ENCODE peak calls at places on chromosomes 11 and 22, in eight cellular contexts. A is NB4, R is cardiac muscle cell, N is SK-N-SH, L is A549, J is HL-60, U is sigmoid colon, S is AG04450. W is an unnamed sample.

GRCh38 chr11:44572884-44573283 is 7.4 kb downstream of the CD82 start:
- DNase-seq in A (no peak), R (no peak), N (peak), L (no peak), J (no peak), U (no peak), S (no peak), W (no peak)

GRCh38 chr11:11984563-11984962 is 23.9 kb downstream of the DKK3 start:
- DNase-seq in A (no peak), R (no peak), N (no peak), L (no peak), J (no peak), U (peak), S (no peak), W (no peak)

GRCh38 chr22:27827586-27828213 is 26.1 kb upstream of the MN1 start:
- DNase-seq in A (peak), R (no peak), N (no peak), L (no peak), J (no peak), U (peak), S (no peak), W (no peak)

GRCh38 chr11:61164610-61165424 is 3.6 kb upstream of the VPS37C start:
- DNase-seq in A (no peak), R (no peak), N (no peak), L (no peak), J (no peak), U (no peak), S (no peak), W (no peak)

GRCh38 chr11:69431893-69432738 is 49.3 kb upstream of the LINC01488 start:
- DNase-seq in A (no peak), R (no peak), N (no peak), L (no peak), J (no peak), U (no peak), S (no peak), W (no peak)

GRCh38 chr11:34181254-34181653 is 75.8 kb downstream of the NAT10 start:
- DNase-seq in A (peak), R (no peak), N (no peak), L (no peak), J (no peak), U (no peak), S (no peak), W (no peak)

GRCh38 chr11:27295928-27296327 is 67.1 kb downstream of the CCDC34 start:
- DNase-seq in A (no peak), R (no peak), N (no peak), L (no peak), J (no peak), U (no peak), S (no peak), W (no peak)

GRCh38 chr22:29079218-29079901 is 6.5 kb downstream of the KREMEN1 start:
- DNase-seq in A (no peak), R (no peak), N (no peak), L (no peak), J (no peak), U (no peak), S (no peak), W (peak)

GRCh38 chr11:125494987-125495725 is 909 bp downstream of the FEZ1 start:
- DNase-seq in A (no peak), R (peak), N (peak), L (no peak), J (peak), U (peak), S (no peak), W (no peak)

GRCh38 chr11:96207459-96208449 is 135.2 kb downstream of the MAML2 start:
- DNase-seq in A (peak), R (no peak), N (peak), L (no peak), J (no peak), U (no peak), S (no peak), W (no peak)

GRCh38 chr11:41308286-41308685 is 151.2 kb downstream of the LRRC4C start:
- DNase-seq in A (no peak), R (no peak), N (no peak), L (no peak), J (no peak), U (no peak), S (no peak), W (no peak)

GRCh38 chr11:108870373-108871020 is 205.6 kb downstream of the DDX10 start:
- DNase-seq in A (no peak), R (no peak), N (no peak), L (peak), J (no peak), U (no peak), S (peak), W (no peak)

GRCh38 chr11:62242021-62242420 is at the start of gene SCGB1D2:
- DNase-seq in A (no peak), R (no peak), N (peak), L (peak), J (no peak), U (no peak), S (no peak), W (no peak)

GRCh38 chr22:20083157-20083890 is 3.3 kb downstream of the DGCR8 start:
- DNase-seq in A (no peak), R (no peak), N (no peak), L (no peak), J (no peak), U (no peak), S (no peak), W (no peak)

GRCh38 chr11:70158201-70158600 is 44.9 kb upstream of the FADD start:
- DNase-seq in A (peak), R (peak), N (peak), L (peak), J (no peak), U (no peak), S (no peak), W (no peak)

GRCh38 chr11:64255135-64256128 is 4.1 kb downstream of the PLCB3 start:
- DNase-seq in A (no peak), R (no peak), N (peak), L (no peak), J (no peak), U (no peak), S (no peak), W (no peak)

GRCh38 chr11:64254326-64254725 is 3.0 kb downstream of the PLCB3 start:
- DNase-seq in A (no peak), R (no peak), N (no peak), L (no peak), J (no peak), U (no peak), S (no peak), W (no peak)

GRCh38 chr11:64258356-64258755 is 7.0 kb downstream of the PLCB3 start:
- DNase-seq in A (no peak), R (no peak), N (no peak), L (no peak), J (no peak), U (no peak), S (no peak), W (no peak)

GRCh38 chr11:64258946-64259532 is 7.7 kb downstream of the PLCB3 start:
- DNase-seq in A (no peak), R (no peak), N (no peak), L (no peak), J (no peak), U (no peak), S (no peak), W (no peak)

DNA sequence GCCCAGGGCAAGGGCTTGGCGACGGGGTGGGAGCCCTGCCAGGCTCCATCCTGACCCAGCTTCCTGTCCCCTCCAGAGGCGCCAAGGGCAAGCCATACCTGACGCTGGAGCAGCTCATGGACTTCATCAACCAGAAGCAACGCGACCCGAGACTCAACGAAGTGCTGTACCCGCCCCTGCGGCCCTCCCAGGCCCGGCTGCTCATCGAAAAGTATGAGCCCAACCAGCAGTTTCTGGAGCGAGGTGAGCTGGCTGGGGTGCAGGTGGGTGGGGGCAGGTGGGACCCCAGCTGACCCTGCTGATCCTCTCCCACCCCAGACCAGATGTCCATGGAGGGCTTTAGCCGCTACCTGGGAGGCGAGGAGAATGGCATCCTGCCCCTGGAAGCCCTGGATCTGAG is 5.0 kb downstream of the PLCB3 start:
- DNase-seq in A (no peak), R (no peak), N (peak), L (no peak), J (no peak), U (no peak), S (no peak), W (no peak)
- TF ChIP-seq CTCF in A (no peak), R (no peak), N (no peak), L (no peak), J (no peak), U (no peak), S (no peak), W (no peak)

GRCh38 chr11:48006301-48006992 is 26.1 kb downstream of the PTPRJ start:
- DNase-seq in A (no peak), R (no peak), N (no peak), L (no peak), J (no peak), U (no peak), S (no peak), W (no peak)
- H3K4me3 ChIP-seq in A (no peak), R (no peak), N (no peak), L (no peak), J (no peak), U (no peak), S (no peak), W (no peak)

GRCh38 chr11:78000193-78000592 is 5.7 kb upstream of the INTS4 start:
- DNase-seq in A (peak), R (peak), N (peak), L (peak), J (peak), U (no peak), S (peak), W (peak)
- TF ChIP-seq CTCF in A (peak), R (peak), N (peak), L (peak), J (peak), U (peak), S (peak), W (peak)

GRCh38 chr11:848380-848931 is 5.8 kb downstream of the TSPAN4 start:
- DNase-seq in A (peak), R (peak), N (peak), L (no peak), J (no peak), U (no peak), S (no peak), W (no peak)
- H3K4me3 ChIP-seq in A (no peak), R (no peak), N (no peak), L (no peak), J (no peak), U (no peak), S (no peak), W (no peak)

GRCh38 chr11:17014321-17014773 is at the start of gene PLEKHA7:
- DNase-seq in A (no peak), R (peak), N (peak), L (peak), J (no peak), U (peak), S (no peak), W (no peak)

GRCh38 chr11:17012712-17013547 is 1.3 kb downstream of the PLEKHA7 start:
- DNase-seq in A (no peak), R (peak), N (no peak), L (peak), J (no peak), U (peak), S (no peak), W (no peak)

GRCh38 chr11:17013548-17014320 is 480 bp downstream of the PLEKHA7 start:
- DNase-seq in A (no peak), R (peak), N (peak), L (no peak), J (no peak), U (peak), S (no peak), W (no peak)

GRCh38 chr11:17015639-17016125 is 1.5 kb upstream of the PLEKHA7 start:
- DNase-seq in A (no peak), R (no peak), N (peak), L (peak), J (no peak), U (no peak), S (peak), W (peak)

DNA sequence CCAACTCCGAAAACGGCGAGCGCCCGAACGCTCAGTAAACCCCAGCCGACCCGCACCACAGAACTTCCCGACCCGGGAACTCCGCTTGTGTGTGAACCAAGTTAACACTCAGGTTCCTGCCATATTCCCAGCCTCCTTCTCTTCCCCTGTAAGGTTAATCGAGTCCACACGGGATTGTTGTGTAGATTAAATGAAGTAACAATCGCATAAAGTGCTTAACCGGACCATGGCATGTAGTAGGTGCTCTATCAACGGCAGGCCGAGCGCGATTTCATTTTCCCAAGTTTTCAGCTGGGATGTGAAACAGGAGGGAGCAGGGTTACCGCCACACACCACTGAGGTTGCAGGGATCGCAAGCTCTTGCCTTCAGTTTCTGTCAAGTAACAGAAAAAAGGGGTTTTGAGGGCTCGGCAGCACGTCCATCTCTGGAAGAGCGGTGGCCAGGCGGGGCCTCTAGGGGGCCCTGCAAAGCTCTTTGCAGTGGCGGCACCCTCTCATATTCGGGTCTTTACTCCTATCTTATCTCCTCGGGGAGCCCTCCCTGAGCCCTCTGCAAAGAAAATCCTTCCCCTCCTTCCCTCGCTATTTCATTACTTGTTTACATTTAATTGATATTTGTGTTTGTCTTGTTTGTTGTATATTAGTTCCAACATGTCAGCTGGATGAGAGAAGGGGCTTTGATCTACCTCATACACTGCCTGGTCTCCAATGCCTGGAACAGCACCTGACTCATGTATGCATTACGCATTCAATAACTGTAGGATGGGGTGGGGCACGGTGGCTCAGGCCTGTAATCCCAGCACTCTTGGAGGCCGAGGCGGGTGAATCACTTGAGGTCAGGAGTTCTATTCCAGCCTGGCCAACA is 792 bp upstream of the PLEKHA7 start:
- DNase-seq in A (no peak), R (peak), N (peak), L (peak), J (no peak), U (peak), S (no peak), W (no peak)
- TF ChIP-seq CTCF in A (peak), R (peak), N (peak), L (peak), J (peak), U (no peak), S (peak), W (peak)

GRCh38 chr22:37020192-37020479 is 594 bp downstream of the MPST start:
- DNase-seq in A (peak), R (peak), N (peak), L (peak), J (no peak), U (no peak), S (no peak), W (no peak)

GRCh38 chr22:37021041-37021440 is 1.5 kb downstream of the MPST start:
- DNase-seq in A (no peak), R (no peak), N (no peak), L (no peak), J (no peak), U (no peak), S (no peak), W (no peak)

GRCh38 chr22:37023743-37024338 is 4.3 kb downstream of the MPST start:
- DNase-seq in A (no peak), R (no peak), N (no peak), L (no peak), J (no peak), U (no peak), S (no peak), W (no peak)

GRCh38 chr22:37022483-37023337 is 3.2 kb downstream of the MPST start:
- DNase-seq in A (no peak), R (peak), N (no peak), L (no peak), J (no peak), U (no peak), S (no peak), W (no peak)

DNA sequence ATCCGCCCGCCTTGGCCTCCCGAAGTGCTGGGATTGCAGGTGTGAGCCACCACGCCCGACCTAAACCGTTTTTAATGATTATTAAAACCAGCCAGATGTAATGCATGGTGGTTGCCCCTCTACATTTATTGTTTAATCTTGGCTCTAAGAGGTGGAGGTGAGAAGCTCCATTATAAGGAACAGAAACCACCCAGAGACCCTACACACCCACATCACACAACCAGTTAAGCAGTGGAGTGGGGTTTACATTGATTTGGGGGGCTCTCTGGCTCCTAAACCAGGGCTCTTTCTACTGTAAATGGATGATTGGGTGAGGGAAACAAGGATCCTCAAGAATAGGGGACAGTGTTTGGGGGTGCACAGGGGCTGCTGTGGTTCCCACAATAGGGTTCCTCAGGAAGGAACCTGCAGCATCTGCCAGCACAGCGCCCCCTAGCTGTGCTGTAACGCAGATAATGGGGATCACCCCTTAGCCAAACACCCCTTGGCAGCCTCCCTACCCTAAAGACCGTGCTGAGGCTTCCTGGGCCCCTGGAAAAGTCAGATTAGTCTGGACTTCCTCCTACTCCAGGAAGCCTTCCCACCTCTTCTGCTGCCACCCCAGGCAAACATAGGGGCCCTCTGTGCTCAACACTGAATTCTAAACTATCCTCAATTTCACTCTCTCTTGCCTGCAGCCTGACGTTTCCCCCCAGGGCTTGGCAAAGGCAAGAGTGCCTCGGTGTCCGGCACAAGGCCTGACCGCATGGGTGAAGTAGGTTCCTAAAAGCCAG is 2.4 kb downstream of the MPST start:
- DNase-seq in A (peak), R (peak), N (peak), L (peak), J (peak), U (no peak), S (no peak), W (no peak)
- H3K4me3 ChIP-seq in A (no peak), R (no peak), N (no peak), L (no peak), J (no peak), U (no peak), S (no peak), W (no peak)

GRCh38 chr11:130904380-130904779 is 11.9 kb downstream of the SNX19 start:
- DNase-seq in A (no peak), R (no peak), N (peak), L (no peak), J (no peak), U (no peak), S (no peak), W (no peak)
- TF ChIP-seq CTCF in A (peak), R (peak), N (peak), L (peak), J (peak), U (peak), S (no peak), W (peak)

GRCh38 chr22:46536559-46537220 is 730 bp downstream of the CELSR1 start:
- DNase-seq in A (no peak), R (peak), N (peak), L (peak), J (no peak), U (no peak), S (no peak), W (no peak)

GRCh38 chr22:46537946-46538815 is 761 bp upstream of the CELSR1 start:
- DNase-seq in A (peak), R (peak), N (peak), L (peak), J (no peak), U (no peak), S (no peak), W (no peak)

GRCh38 chr22:46535876-46536558 is 1.4 kb downstream of the CELSR1 start:
- DNase-seq in A (no peak), R (no peak), N (no peak), L (peak), J (no peak), U (no peak), S (no peak), W (no peak)

GRCh38 chr22:46538816-46539163 is 1.4 kb upstream of the CELSR1 start:
- DNase-seq in A (peak), R (no peak), N (no peak), L (peak), J (no peak), U (no peak), S (no peak), W (no peak)

DNA sequence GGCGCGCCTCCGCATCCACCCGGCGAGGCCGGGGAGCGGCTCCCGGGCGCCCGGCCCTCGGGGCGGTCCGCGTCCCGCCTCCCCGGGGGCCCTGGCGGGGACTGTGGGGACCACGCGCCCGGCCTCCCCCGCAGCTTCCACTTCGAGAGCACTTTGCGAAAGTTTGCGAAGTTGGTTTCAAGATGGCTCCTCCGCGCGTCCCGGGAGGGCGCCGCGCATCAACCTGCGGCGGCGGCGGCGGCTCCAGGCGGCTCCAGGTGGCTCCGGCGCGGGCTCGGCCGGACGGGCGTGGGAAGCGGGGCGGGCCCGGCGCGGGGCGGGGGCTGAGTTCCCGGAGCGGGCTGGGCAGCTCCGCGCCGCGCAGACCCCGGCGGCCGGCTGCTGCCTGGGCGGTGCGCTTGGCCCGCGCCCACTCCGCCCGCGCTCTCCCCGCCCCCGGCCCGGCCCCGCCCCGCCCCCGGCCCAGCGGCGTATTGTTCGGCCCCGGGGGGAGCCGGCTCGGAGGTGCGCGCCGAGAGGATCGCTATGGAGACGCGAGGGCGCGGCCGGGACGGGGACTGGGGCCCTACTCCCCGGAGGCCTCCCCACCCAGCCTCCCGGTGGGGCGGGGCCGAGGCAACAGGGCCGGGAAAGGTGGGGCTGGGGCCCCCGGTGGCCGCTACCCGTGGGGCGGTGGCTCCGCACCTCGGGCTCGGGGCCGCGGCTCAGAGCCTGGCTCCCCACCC is at the start of gene CELSR1:
- DNase-seq in A (peak), R (peak), N (peak), L (peak), J (no peak), U (no peak), S (no peak), W (no peak)
- H3K4me3 ChIP-seq in A (peak), R (peak), N (peak), L (peak), J (peak), U (no peak), S (peak), W (peak)

GRCh38 chr11:82494988-82495432 is 238.7 kb downstream of the FAM181B start:
- DNase-seq in A (peak), R (peak), N (peak), L (peak), J (no peak), U (no peak), S (no peak), W (no peak)
- TF ChIP-seq CTCF in A (peak), R (no peak), N (peak), L (no peak), J (peak), U (no peak), S (peak), W (no peak)